ENCODE peak calls at places on chromosomes 4 and X, in nine cellular contexts. J is SK-N-SH, P is GM23338, X is HL-60, U is GM12878, C is K562, L is HCT116, Z is A549, H is HepG2. Y is an unnamed sample.

GRCh38 chrX:46208225-46208854 is 336.9 kb downstream of the ZNF674 start:
- DNase-seq in J (no peak), P (no peak), X (no peak), U (peak; percentile 12), C (no peak), L (no peak), Z (no peak), H (no peak), Y (no peak)

GRCh38 chr4:125346616-125347015 is 31.9 kb downstream of the FAT4 start:
- DNase-seq in J (no peak), P (peak; percentile 22), X (no peak), U (no peak), C (no peak), L (no peak), Z (no peak), H (no peak), Y (no peak)

GRCh38 chr4:182644326-182645050 is 272.7 kb downstream of the DCTD start:
- DNase-seq in J (no peak), P (no peak), X (no peak), U (no peak), C (no peak), L (no peak), Z (no peak), H (no peak), Y (no peak)

GRCh38 chr4:6839579-6839978 is 57.1 kb downstream of the KIAA0232 start:
- DNase-seq in J (no peak), P (no peak), X (no peak), U (no peak), C (no peak), L (no peak), Z (no peak), H (no peak), Y (no peak)

GRCh38 chr4:122758033-122758432 is 25.5 kb downstream of the BBS12 start:
- DNase-seq in J (peak; percentile 39), P (peak; percentile 75), X (no peak), U (no peak), C (peak; percentile 37), L (peak; percentile 28), Z (no peak), H (no peak), Y (peak; percentile 35)

GRCh38 chrX:24676403-24677024 is 17.2 kb upstream of the POLA1 start:
- DNase-seq in J (peak; percentile 38), P (peak; percentile 50), X (no peak), U (no peak), C (no peak), L (no peak), Z (peak; percentile 22), H (no peak), Y (no peak)

GRCh38 chr4:48779095-48779997 is 733 bp downstream of the FRYL start:
- DNase-seq in J (peak; percentile 81), P (peak; percentile 73), X (peak; percentile 36), U (no peak), C (peak; percentile 54), L (no peak), Z (peak; percentile 23), H (peak; percentile 20), Y (no peak)

GRCh38 chrX:42755820-42756219 is 22.1 kb downstream of the PPP1R2C start:
- DNase-seq in J (no peak), P (no peak), X (no peak), U (no peak), C (no peak), L (no peak), Z (peak; percentile 1), H (no peak), Y (no peak)

GRCh38 chr4:78768447-78769177 is 7.5 kb upstream of the BMP2K start:
- DNase-seq in J (no peak), P (no peak), X (no peak), U (no peak), C (no peak), L (no peak), Z (no peak), H (peak; percentile 53), Y (no peak)

GRCh38 chr4:10715135-10715534 is 30.6 kb upstream of the CLNK start:
- DNase-seq in J (no peak), P (no peak), X (no peak), U (no peak), C (no peak), L (no peak), Z (no peak), H (no peak), Y (no peak)

GRCh38 chr4:4428966-4429875 is 42.3 kb downstream of the NSG1 start:
- DNase-seq in J (no peak), P (no peak), X (no peak), U (no peak), C (no peak), L (no peak), Z (no peak), H (no peak), Y (no peak)

GRCh38 chrX:20320461-20321159 is 53.9 kb upstream of the RPS6KA3 start:
- DNase-seq in J (no peak), P (no peak), X (no peak), U (peak; percentile 57), C (no peak), L (no peak), Z (no peak), H (peak; percentile 90), Y (no peak)

GRCh38 chrX:111168314-111168713 is 72.3 kb downstream of the PAK3 start:
- DNase-seq in J (peak; percentile 3), P (peak; percentile 43), X (no peak), U (no peak), C (no peak), L (no peak), Z (no peak), H (peak; percentile 0), Y (no peak)

GRCh38 chr4:77190053-77190452 is 33.0 kb downstream of the CCNG2 start:
- DNase-seq in J (no peak), P (no peak), X (no peak), U (no peak), C (no peak), L (no peak), Z (no peak), H (no peak), Y (no peak)

GRCh38 chr4:52837716-52838558 is 24.2 kb upstream of the RASL11B start:
- DNase-seq in J (no peak), P (no peak), X (no peak), U (no peak), C (no peak), L (no peak), Z (no peak), H (peak; percentile 31), Y (no peak)

GRCh38 chrX:106696502-106696901 is 30.0 kb upstream of the RNF128 start:
- DNase-seq in J (no peak), P (peak; percentile 23), X (no peak), U (no peak), C (no peak), L (no peak), Z (no peak), H (peak; percentile 2), Y (no peak)
- TF ChIP-seq CTCF in J (no peak), P (peak; percentile 22), X (no peak), U (no peak), C (no peak), L (peak; percentile 7), Z (no peak), H (peak; percentile 33), Y (peak; percentile 9)

DNA sequence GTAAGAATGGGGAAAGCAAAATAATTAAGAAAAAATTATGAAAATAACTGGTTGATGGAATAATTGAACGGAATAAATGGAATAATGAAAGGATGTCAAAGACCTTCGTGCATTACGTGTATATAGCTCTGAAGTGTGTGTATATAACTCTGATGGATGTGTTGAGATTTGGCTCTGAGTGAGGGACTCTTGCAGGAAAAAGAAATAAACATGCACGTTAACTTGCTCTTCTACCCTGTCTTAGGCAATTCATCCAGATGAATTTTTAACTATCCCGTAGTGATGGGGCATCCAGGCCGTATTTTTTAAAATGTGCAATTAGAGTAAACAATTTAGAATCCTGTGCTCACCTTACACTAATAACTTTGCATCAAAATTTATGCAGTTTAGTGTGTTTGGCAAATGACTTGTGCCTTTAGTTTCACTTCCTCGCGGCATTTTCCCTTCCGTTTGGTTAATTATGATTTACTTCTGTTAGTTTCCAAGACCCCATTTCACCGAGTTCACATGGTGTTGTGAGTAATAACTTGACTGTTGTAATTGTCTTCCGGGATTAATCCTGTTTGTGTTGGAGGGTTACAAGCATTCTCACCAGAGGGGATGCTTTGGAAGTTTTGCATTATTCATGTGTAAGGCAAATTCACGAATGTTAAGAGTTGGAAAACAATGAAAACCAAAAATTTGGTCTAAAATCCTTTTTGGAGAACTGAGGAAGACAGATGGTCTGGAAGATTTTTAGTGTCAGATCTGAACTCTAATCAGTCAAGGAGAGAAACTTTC is 256.5 kb upstream of the FAT1 start:
- DNase-seq in J (no peak), P (no peak), X (no peak), U (no peak), C (no peak), L (no peak), Z (no peak), H (no peak), Y (no peak)
- TF ChIP-seq REST in J (no peak), P (no peak), X (no peak), U (no peak), C (no peak), L (no peak), Z (no peak), H (no peak), Y (no peak)

GRCh38 chrX:115939070-115939469 is 231.5 kb upstream of the AGTR2 start:
- DNase-seq in J (no peak), P (no peak), X (no peak), U (peak; percentile 33), C (no peak), L (no peak), Z (no peak), H (no peak), Y (no peak)

GRCh38 chrX:115941388-115941787 is 229.2 kb upstream of the AGTR2 start:
- DNase-seq in J (no peak), P (no peak), X (no peak), U (no peak), C (no peak), L (no peak), Z (no peak), H (no peak), Y (no peak)

GRCh38 chrX:115939636-115940160 is 230.8 kb upstream of the AGTR2 start:
- DNase-seq in J (no peak), P (no peak), X (no peak), U (no peak), C (no peak), L (no peak), Z (no peak), H (no peak), Y (no peak)

GRCh38 chrX:115940888-115941332 is 229.6 kb upstream of the AGTR2 start:
- DNase-seq in J (peak; percentile 78), P (peak; percentile 80), X (no peak), U (peak; percentile 43), C (no peak), L (no peak), Z (no peak), H (peak; percentile 83), Y (no peak)

DNA sequence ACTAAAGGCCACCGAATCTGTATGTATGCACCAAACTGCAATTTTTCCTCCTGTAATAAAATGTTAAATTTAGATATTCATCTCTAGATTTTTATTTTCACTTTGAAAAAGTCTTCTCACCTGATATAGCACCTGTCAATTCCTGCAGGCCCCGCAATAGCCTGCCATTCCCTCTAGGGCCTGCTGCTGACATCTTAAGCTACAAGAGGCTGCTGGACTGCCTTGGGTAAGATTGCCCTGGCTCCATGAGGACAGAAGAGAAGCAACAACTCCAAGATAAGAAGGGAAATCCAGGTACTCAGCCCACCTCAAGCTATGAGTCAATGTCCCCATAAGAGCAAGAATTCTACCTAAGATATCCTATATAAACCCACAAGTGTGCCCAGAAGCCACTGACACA is 230.2 kb upstream of the AGTR2 start:
- DNase-seq in J (no peak), P (peak; percentile 21), X (no peak), U (no peak), C (no peak), L (no peak), Z (no peak), H (no peak), Y (no peak)
- TF ChIP-seq CTCF in J (no peak), P (no peak), X (no peak), U (no peak), C (no peak), L (no peak), Z (no peak), H (no peak), Y (no peak)

GRCh38 chr4:31422006-31422405 is 701.8 kb downstream of the PCDH7 start:
- DNase-seq in J (no peak), P (no peak), X (no peak), U (no peak), C (no peak), L (no peak), Z (no peak), H (no peak), Y (no peak)
- TF ChIP-seq REST in J (no peak), P (no peak), X (no peak), U (no peak), C (no peak), L (no peak), Z (no peak), H (no peak), Y (no peak)